ENCODE peak calls at places on chromosomes 2 and 18, in nine cellular contexts. I is lower lobe of right lung; M is esophagus squamous epithelium; Q is hepatocyte; H is colonic mucosa; X is small intestine; F is HCT116; T is psoas muscle; E is CD4-positive, alpha-beta T cell. V is an unnamed sample.

GRCh38 chr2:241542278-241542605 is 16.3 kb upstream of the BOK start:
- DNase-seq in F (no peak), H (no peak), E (no peak), T (no peak), M (no peak), Q (no peak), I (peak; percentile 81), X (no peak), V (no peak)

GRCh38 chr2:172119089-172119488 is 16.4 kb upstream of the DLX2 start:
- DNase-seq in T (no peak), X (no peak), I (no peak), F (no peak), Q (no peak), H (no peak), E (no peak), M (no peak), V (no peak)

GRCh38 chr2:9831670-9832069 is 11.6 kb upstream of the TAF1B start:
- DNase-seq in T (no peak), M (no peak), F (no peak), H (no peak), Q (no peak), X (no peak), E (no peak), I (no peak), V (no peak)

GRCh38 chr2:38515155-38516074 is 87.3 kb downstream of the HNRNPLL start:
- DNase-seq in X (no peak), F (no peak), I (peak; percentile 77), E (no peak), H (no peak), T (peak; percentile 64), M (no peak), Q (peak; percentile 46), V (peak; percentile 61)

GRCh38 chr18:12028040-12028628 is 46.8 kb downstream of the IMPA2 start:
- DNase-seq in M (no peak), F (no peak), E (no peak), T (no peak), I (no peak), Q (no peak), X (no peak), H (no peak), V (no peak)

GRCh38 chr2:219689676-219690628 is 62.5 kb downstream of the SLC4A3 start:
- DNase-seq in M (no peak), F (no peak), E (no peak), X (peak; percentile 52), I (no peak), Q (peak; percentile 71), T (no peak), H (peak; percentile 51), V (peak; percentile 45)

GRCh38 chr2:64263315-64263714 is 119.1 kb upstream of the PELI1 start:
- DNase-seq in M (no peak), I (no peak), H (no peak), Q (peak; percentile 65), X (peak; percentile 24), E (no peak), T (no peak), F (no peak), V (no peak)

GRCh38 chr2:47771211-47771610 is 11.7 kb upstream of the MSH6 start:
- DNase-seq in I (no peak), T (no peak), M (no peak), H (no peak), E (no peak), X (no peak), Q (peak; percentile 54), F (peak; percentile 83), V (peak; percentile 67)

GRCh38 chr2:98043101-98043500 is 43.9 kb upstream of the VWA3B start:
- DNase-seq in X (no peak), Q (no peak), T (no peak), F (no peak), E (no peak), H (no peak), I (no peak), M (no peak), V (no peak)

GRCh38 chr2:150526827-150527226 is 39.4 kb upstream of the RND3 start:
- DNase-seq in E (no peak), T (no peak), F (peak; percentile 72), I (no peak), M (no peak), X (no peak), Q (peak; percentile 82), H (no peak), V (no peak)

GRCh38 chr2:240856151-240856980 is 12.3 kb upstream of the AGXT start:
- DNase-seq in M (no peak), T (no peak), E (no peak), Q (no peak), I (no peak), F (peak; percentile 10), H (no peak), X (no peak), V (peak; percentile 42)

GRCh38 chr2:63890678-63891077 is 49.0 kb downstream of the UGP2 start:
- DNase-seq in Q (no peak), X (no peak), H (no peak), I (no peak), F (no peak), E (no peak), T (no peak), M (no peak), V (no peak)

GRCh38 chr2:27814772-27815171 is 43.3 kb downstream of the MRPL33 start:
- DNase-seq in X (peak; percentile 27), M (no peak), I (no peak), T (no peak), Q (no peak), H (no peak), F (no peak), E (no peak), V (no peak)

GRCh38 chr2:205367536-205367935 is 314.8 kb upstream of the NRP2 start:
- DNase-seq in H (no peak), F (no peak), M (no peak), I (no peak), E (no peak), T (no peak), X (no peak), Q (no peak), V (no peak)

GRCh38 chr2:30346475-30347169 is 100.4 kb upstream of the LCLAT1 start:
- DNase-seq in M (no peak), T (peak; percentile 56), Q (peak; percentile 26), I (peak; percentile 53), X (no peak), F (no peak), E (no peak), H (no peak), V (peak; percentile 42)

DNA sequence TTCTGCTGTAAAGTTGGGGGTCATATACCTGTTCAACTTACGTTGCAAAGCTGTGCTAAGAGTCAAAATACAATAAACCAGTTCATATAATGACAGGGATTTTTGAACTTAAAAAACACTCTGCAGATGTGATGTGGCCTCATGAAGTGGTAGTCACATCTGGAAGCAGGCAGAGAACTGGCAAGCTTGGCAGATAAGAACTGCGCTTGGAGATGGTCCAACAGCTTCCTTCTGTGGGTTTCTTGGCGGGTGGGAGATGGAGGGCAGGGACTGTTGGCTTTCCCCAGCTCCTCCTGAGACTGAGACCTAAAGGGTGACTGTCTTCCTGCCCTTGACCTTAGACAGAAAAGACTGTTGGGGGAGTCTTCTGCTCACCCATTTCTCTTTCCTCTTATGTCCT is 140.4 kb downstream of the CTIF start:
- DNase-seq in H (no peak), F (no peak), M (no peak), X (no peak), T (no peak), Q (no peak), I (no peak), E (no peak), V (no peak)
- H3K27ac ChIP-seq in H (no peak overlapping the region), F (no peak overlapping the region), M (no peak overlapping the region), X (no peak overlapping the region), T (peak overlapping the region; percentile 76), Q (no peak overlapping the region), I (no peak overlapping the region), E (no peak overlapping the region), V (peak overlapping the region; percentile 51)

DNA sequence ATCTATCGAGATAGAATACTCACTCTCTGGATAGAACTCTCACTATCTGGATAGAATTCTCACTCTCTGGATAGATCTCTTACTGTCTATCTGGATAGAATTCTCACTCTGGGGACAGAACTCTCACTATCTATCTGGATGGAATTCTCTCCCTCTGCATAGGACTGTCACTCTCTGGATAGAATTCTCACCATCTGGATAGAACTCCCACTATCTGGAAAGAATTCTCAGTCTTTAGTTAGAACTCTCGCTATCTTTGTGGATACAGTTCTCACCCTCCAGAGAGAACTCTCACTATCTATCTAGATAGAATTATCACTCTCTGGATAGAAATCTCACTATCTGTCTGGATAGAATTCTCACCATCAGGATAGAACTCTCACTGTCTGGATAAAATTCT is 16.5 kb downstream of the ABCG8 start:
- DNase-seq in I (no peak), Q (no peak), M (no peak), X (no peak), H (no peak), E (no peak), F (no peak), T (no peak), V (no peak)
- H3K27ac ChIP-seq in I (no peak overlapping the region), Q (no peak overlapping the region), M (no peak overlapping the region), X (no peak overlapping the region), H (no peak overlapping the region), E (no peak overlapping the region), F (no peak overlapping the region), T (no peak overlapping the region), V (no peak overlapping the region)

GRCh38 chr2:11494310-11494709 is 28.3 kb upstream of the E2F6 start:
- DNase-seq in I (no peak), H (no peak), M (no peak), F (no peak), Q (no peak), E (no peak), X (no peak), T (no peak), V (no peak)

GRCh38 chr2:11493282-11493681 is 27.3 kb upstream of the E2F6 start:
- DNase-seq in M (no peak), T (no peak), H (no peak), X (no peak), Q (no peak), F (no peak), E (no peak), I (no peak), V (no peak)

GRCh38 chr2:11491348-11491930 is 25.5 kb upstream of the E2F6 start:
- DNase-seq in X (no peak), M (no peak), E (no peak), T (no peak), I (no peak), H (no peak), F (no peak), Q (no peak), V (no peak)

GRCh38 chr2:11492244-11492643 is 26.3 kb upstream of the E2F6 start:
- DNase-seq in E (no peak), I (no peak), T (no peak), X (no peak), Q (no peak), F (no peak), M (no peak), H (no peak), V (no peak)

DNA sequence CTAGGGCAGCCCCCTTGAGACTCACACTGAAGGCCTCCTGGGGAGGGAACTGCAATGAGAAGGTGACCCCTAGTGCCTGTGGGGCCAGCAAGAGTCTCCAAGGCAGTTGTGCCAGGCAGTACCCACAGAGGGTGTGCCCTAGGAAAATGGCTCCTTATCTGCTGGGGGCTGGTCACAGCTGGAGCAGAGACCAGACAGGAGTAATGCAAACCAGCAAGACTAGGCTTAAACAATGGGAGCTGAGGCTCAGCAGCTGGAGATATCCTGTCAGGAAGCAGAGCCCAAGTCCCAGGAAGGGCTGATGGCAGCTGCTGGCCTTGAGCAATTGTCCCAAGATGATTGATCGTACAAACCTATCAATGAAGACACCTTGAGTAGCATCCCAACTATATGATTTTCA is 26.8 kb upstream of the E2F6 start:
- DNase-seq in F (no peak), X (no peak), E (no peak), M (no peak), T (no peak), I (no peak), H (no peak), Q (no peak), V (no peak)
- H3K27ac ChIP-seq in F (no peak overlapping the region), X (no peak overlapping the region), E (no peak overlapping the region), M (no peak overlapping the region), T (no peak overlapping the region), I (no peak overlapping the region), H (no peak overlapping the region), Q (no peak overlapping the region), V (no peak overlapping the region)

GRCh38 chr2:62662548-62662947 is 43.0 kb upstream of the EHBP1 start:
- DNase-seq in M (no peak), Q (no peak), E (no peak), I (no peak), H (no peak), F (no peak), T (no peak), X (no peak), V (no peak)
- H3K27ac ChIP-seq in M (no peak overlapping the region), Q (peak overlapping the region; percentile 23), E (no peak overlapping the region), I (peak overlapping the region; percentile 10), H (no peak overlapping the region), F (no peak overlapping the region), T (no peak overlapping the region), X (no peak overlapping the region), V (no peak overlapping the region)

V was measured in dorsolateral prefrontal cortex.